ENCODE peak calls at places on chromosomes 13 and 19, in seven cellular contexts. N is neural crest cell, E is activated B cell treated with CpG ODN at 0.5 μM for 24 hours, X is A549, F is Peyer's patch, A is upper lobe of right lung, T is cardiac fibroblast. U is an unnamed sample.

GRCh38 chr13:48186722-48187121 is 46.3 kb upstream of the ITM2B start:
- DNase-seq in T (no peak), X (no peak), N (no peak), A (no peak), E (no peak), F (no peak), U (no peak)

GRCh38 chr19:33426621-33427475 is 53.3 kb downstream of the CEBPG start:
- DNase-seq in E (no peak), F (no peak), A (peak; percentile 33), X (no peak), N (no peak), T (no peak), U (no peak)

GRCh38 chr13:49410477-49410876 is 33.4 kb downstream of the CAB39L start:
- DNase-seq in F (no peak), X (no peak), N (no peak), A (no peak), E (no peak), T (no peak), U (no peak)

GRCh38 chr13:48500652-48501197 is 32.2 kb downstream of the RCBTB2 start:
- DNase-seq in F (no peak), N (no peak), X (no peak), A (no peak), T (peak; percentile 91), E (no peak), U (no peak)

GRCh38 chr19:50902640-50903039 is 8.6 kb downstream of the KLK4 start:
- DNase-seq in F (no peak), E (no peak), T (no peak), A (no peak), X (no peak), N (no peak), U (no peak)

GRCh38 chr13:34369925-34370324 is 552.0 kb downstream of the RFC3 start:
- DNase-seq in N (no peak), F (no peak), X (no peak), E (no peak), A (no peak), T (no peak), U (no peak)

GRCh38 chr19:45508931-45509691 is 1.8 kb downstream of the VASP start:
- DNase-seq in E (peak; percentile 59), N (peak; percentile 41), F (peak; percentile 88), X (peak; percentile 92), A (peak; percentile 84), T (peak; percentile 77), U (no peak)

GRCh38 chr13:72985610-72986009 is 73.2 kb upstream of the KLF5 start:
- DNase-seq in T (no peak), N (no peak), F (no peak), A (no peak), X (no peak), E (no peak), U (no peak)

GRCh38 chr13:114125589-114125988 is 6.8 kb downstream of the RASA3 start:
- DNase-seq in F (no peak), E (no peak), N (no peak), T (no peak), A (no peak), X (no peak), U (no peak)

GRCh38 chr19:49064768-49065611 is at the start of gene NTF4:
- DNase-seq in T (no peak), E (no peak), F (no peak), X (peak; percentile 61), N (peak; percentile 56), A (no peak), U (peak; percentile 78)

GRCh38 chr13:107845911-107846310 is 369.4 kb downstream of the LIG4 start:
- DNase-seq in E (no peak), A (no peak), F (no peak), X (no peak), T (no peak), N (no peak), U (no peak)

DNA sequence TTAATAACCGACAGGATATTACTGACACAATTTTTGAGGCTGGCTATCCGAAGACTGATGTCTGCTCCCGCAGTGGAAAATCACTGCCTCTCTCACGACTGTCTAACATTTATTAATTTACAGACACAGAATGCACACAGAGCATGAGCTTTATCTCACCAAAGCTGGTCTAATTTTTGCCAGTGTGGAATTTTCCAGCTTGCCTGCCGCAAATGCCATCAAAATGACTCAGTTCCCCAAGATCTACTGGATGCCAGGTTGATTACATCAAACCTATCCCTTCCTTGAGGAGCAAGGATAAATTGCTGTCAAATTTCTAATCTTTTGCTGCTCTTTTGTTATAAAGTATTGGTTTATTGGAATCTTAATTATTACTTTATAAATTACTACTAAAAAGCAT is 1775.1 kb upstream of the PCDH20 start:
- DNase-seq in N (no peak), T (peak; percentile 38), E (no peak), F (no peak), A (no peak), X (peak; percentile 1), U (no peak)
- TF ChIP-seq CTCF in N (no peak), T (no peak), E (no peak), F (no peak), A (no peak), X (no peak), U (no peak)

DNA sequence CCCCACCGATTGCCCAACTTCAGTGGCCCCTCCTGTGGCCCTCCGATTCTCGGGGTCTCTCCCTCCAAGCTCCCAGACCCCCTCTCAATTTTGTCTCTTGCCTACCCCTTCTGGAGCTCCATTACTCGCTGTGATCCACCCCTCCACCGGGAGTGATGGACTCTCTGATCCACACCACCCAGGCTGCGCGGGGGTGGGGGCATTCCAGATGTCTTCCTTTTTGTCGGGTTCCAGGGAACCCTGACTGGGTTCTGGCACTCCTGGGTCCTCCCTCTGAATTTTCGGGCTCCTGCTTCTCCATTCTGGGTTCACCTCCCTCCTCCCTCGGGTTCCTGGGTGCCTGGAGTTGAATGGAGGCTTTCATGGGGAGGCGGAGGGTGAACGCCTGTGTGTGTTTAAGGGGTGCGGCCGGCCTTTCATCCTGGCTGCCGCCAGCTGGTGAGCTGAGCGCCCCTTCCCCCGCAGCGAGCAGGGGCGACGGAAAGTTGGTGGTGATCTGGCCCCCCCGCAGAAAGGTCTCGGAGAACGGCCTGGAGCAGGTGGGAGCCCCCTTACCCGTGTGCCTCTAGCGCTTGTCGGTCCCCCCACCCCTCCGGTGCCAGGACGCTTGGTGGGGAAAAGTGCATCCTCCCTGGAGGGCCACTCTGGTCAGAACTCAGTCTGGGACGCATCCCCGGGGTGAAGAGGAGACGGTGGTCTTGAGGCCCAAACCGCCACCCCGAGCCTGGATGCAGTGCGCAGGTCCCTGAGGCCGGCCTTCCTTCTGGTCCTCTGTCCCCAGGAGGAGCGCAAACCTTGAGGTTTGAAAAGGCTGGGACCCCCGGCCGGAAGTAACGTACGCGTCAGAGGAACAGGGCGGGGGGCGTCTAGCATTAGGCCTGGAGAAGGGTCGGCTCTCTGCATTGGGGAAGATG is 1.6 kb downstream of the MISP3 start:
- DNase-seq in N (no peak), X (no peak), F (peak; percentile 71), T (no peak), E (no peak), A (peak; percentile 69), U (no peak)
- TF ChIP-seq CTCF in N (no peak), X (no peak), F (no peak), T (no peak), E (no peak), A (no peak), U (no peak)

GRCh38 chr13:26708007-26708297 is 52.6 kb downstream of the GPR12 start:
- DNase-seq in N (no peak), T (no peak), E (no peak), A (no peak), F (no peak), X (no peak), U (no peak)
- TF ChIP-seq CTCF in N (peak; percentile 1), T (no peak), E (no peak), A (no peak), F (no peak), X (peak; percentile 4), U (peak; percentile 3)

GRCh38 chr19:2625434-2625833 is 77.1 kb downstream of the GNG7 start:
- DNase-seq in N (no peak), F (peak; percentile 88), T (no peak), A (peak; percentile 77), X (no peak), E (no peak), U (no peak)

GRCh38 chr19:2623743-2624142 is 78.8 kb downstream of the GNG7 start:
- DNase-seq in E (no peak), A (no peak), X (no peak), N (no peak), T (no peak), F (peak; percentile 53), U (no peak)

GRCh38 chr19:2627855-2628254 is 74.6 kb downstream of the GNG7 start:
- DNase-seq in T (peak; percentile 75), F (no peak), E (no peak), A (no peak), N (no peak), X (no peak), U (no peak)

GRCh38 chr19:2627319-2627829 is 75.1 kb downstream of the GNG7 start:
- DNase-seq in X (peak; percentile 76), F (peak; percentile 92), A (peak; percentile 89), T (peak; percentile 99), E (peak; percentile 68), N (no peak), U (no peak)

GRCh38 chr19:2624537-2625091 is 77.9 kb downstream of the GNG7 start:
- DNase-seq in E (no peak), F (peak; percentile 75), T (no peak), X (peak; percentile 37), A (peak; percentile 86), N (no peak), U (no peak)
- TF ChIP-seq CTCF in E (no peak), F (no peak), T (no peak), X (no peak), A (no peak), N (peak; percentile 33), U (peak; percentile 36)

GRCh38 chr19:6414793-6415591 is 9.6 kb downstream of the KHSRP start:
- DNase-seq in X (no peak), A (no peak), N (no peak), E (no peak), F (no peak), T (no peak), U (no peak)

GRCh38 chr19:6415592-6416190 is 8.9 kb downstream of the KHSRP start:
- DNase-seq in T (no peak), E (no peak), X (no peak), N (no peak), A (no peak), F (no peak), U (no peak)

GRCh38 chr19:6418562-6418932 is 6.1 kb downstream of the KHSRP start:
- DNase-seq in A (no peak), E (no peak), T (no peak), N (no peak), F (no peak), X (no peak), U (no peak)

GRCh38 chr19:6416658-6417405 is 7.8 kb downstream of the KHSRP start:
- DNase-seq in T (no peak), E (no peak), X (no peak), F (no peak), A (no peak), N (no peak), U (no peak)

GRCh38 chr19:6417713-6418561 is 6.7 kb downstream of the KHSRP start:
- DNase-seq in A (no peak), F (no peak), T (peak; percentile 24), E (no peak), X (no peak), N (no peak), U (no peak)
- TF ChIP-seq CTCF in A (peak; percentile 31), F (no peak), T (peak; percentile 42), E (no peak), X (peak; percentile 30), N (peak; percentile 39), U (peak; percentile 59)

DNA sequence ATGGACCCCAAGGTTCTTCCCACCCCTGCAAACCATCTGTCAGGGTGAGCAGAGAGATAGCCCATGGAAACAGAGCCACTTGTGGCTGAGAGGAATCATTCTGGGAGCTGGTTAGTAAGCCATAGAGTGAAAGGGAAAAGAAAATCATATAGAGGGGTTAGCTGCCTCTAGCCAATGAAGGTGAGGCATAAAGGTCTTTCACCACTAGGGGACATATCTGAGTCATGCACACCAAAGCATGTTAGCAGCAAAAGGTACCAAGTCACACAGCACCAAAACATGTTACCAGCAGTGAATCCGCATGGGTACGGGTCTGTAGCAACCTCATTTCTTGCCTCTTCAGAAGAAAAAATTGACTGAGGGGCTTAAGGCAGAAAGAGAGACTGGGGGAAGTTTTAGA is 76.7 kb upstream of the ZNF43 start:
- DNase-seq in T (no peak), E (no peak), X (no peak), N (no peak), A (no peak), F (no peak), U (no peak)
- TF ChIP-seq CTCF in T (no peak), E (no peak), X (no peak), N (no peak), A (no peak), F (no peak), U (no peak)

U was measured in type B pancreatic cell.